ENCODE peak calls at places on chromosomes 13 and 19, in six cellular contexts. Q is K562, E is H1, L is GM12878, K is NT2/D1, V is HCT116. S is an unnamed sample.

GRCh38 chr13:71605744-71606143 is 261.3 kb downstream of the DACH1 start:
- DNase-seq in Q (no peak), E (no peak), L (no peak), K (no peak), V (no peak), S (no peak)

GRCh38 chr13:109684084-109684835 is 102.1 kb downstream of the IRS2 start:
- DNase-seq in Q (no peak), E (no peak), L (no peak), K (no peak), V (no peak), S (no peak)

GRCh38 chr13:46516624-46517318 is 36.2 kb upstream of the LRCH1 start:
- DNase-seq in Q (no peak), E (no peak), L (no peak), K (no peak), V (no peak), S (no peak)

GRCh38 chr13:107886118-107886517 is 329.2 kb downstream of the LIG4 start:
- DNase-seq in Q (no peak), E (no peak), L (no peak), K (no peak), V (no peak), S (no peak)

GRCh38 chr13:81686877-81687276 is 1346.0 kb upstream of the SPRY2 start:
- DNase-seq in Q (no peak), E (no peak), L (no peak), K (no peak), V (no peak), S (no peak)

GRCh38 chr13:50843256-50844043 is at the start of gene DLEU7:
- DNase-seq in Q (no peak), E (no peak), L (no peak), K (no peak), V (no peak), S (no peak)

GRCh38 chr13:61406275-61406674 is 9.4 kb downstream of the PCDH20 start:
- DNase-seq in Q (no peak), E (no peak), L (no peak), K (no peak), V (no peak), S (no peak)

GRCh38 chr13:97716746-97717145 is 236.7 kb upstream of the IPO5 start:
- DNase-seq in Q (no peak), E (no peak), L (no peak), K (no peak), V (no peak), S (no peak)

GRCh38 chr19:34504809-34505291 is 23.3 kb downstream of the WTIP start:
- DNase-seq in Q (no peak), E (no peak), L (no peak), K (no peak), V (no peak), S (no peak)

GRCh38 chr13:44932850-44933251 is 56.4 kb downstream of the NUFIP1 start:
- DNase-seq in Q (no peak), E (no peak), L (no peak), K (no peak), V (no peak), S (no peak)

GRCh38 chr13:35771898-35772297 is 295.4 kb upstream of the MAB21L1 start:
- DNase-seq in Q (no peak), E (peak; percentile 3), L (no peak), K (no peak), V (no peak), S (no peak)

GRCh38 chr19:34961775-34962174 is 2.3 kb downstream of the ZNF792 start:
- DNase-seq in Q (no peak), E (no peak), L (no peak), K (no peak), V (no peak), S (no peak)

DNA sequence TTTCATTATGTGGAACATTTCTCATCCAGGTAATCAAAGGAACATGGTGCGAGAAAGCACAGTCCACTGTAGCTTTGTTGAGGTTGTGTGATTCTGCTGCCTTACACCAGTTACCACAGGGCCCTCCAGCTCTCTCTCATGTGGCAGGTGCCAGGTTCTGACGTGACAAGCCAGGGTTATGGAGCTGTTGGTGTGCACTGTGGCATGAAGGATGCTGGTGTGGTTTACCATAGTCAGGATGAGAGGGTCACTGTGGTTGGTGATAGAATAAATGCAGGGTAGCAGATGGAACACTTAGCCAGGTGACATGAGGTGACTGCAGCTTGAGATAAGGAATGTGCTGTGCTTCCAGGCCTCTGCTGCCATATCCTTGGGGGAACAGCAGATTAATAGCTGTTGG is 7.4 kb downstream of the ZNF223 start:
- DNase-seq in Q (no peak), E (no peak), L (no peak), K (no peak), V (no peak), S (no peak)
- TF ChIP-seq ZNF274 in Q (no peak), E (no peak), L (no peak), K (no peak), V (no peak), S (no peak)

DNA sequence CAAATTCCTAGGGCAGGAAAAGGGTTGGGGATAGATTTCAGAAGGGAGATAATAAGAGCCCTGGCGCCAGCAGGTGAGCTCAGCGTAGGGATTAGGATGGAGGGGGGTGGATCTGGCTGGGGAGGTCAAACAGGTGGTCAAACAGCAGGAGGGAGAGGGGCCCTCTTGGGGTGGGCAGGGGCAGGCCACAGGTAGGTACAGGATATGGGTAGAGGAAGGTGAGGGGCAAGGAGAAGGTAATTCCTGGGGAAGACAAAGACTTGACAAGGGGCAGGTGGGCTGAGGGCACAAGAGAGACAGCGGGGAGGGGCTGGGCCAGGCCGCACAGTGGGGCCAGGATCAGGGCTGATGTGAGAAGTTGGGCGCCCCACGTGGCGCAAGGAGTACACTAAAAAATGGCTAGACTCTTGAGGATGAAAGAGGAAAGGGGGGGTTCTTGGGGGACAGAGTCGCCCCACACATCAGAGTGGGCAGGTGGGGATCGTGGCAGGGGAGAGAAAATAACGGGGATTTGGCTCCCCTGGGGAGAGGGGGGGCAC is 713 bp downstream of the KRI1 start:
- DNase-seq in Q (peak; percentile 84), E (no peak), L (no peak), K (no peak), V (no peak), S (no peak)
- TF ChIP-seq ZNF274 in Q (no peak), E (no peak), L (no peak), K (no peak), V (no peak), S (no peak)

DNA sequence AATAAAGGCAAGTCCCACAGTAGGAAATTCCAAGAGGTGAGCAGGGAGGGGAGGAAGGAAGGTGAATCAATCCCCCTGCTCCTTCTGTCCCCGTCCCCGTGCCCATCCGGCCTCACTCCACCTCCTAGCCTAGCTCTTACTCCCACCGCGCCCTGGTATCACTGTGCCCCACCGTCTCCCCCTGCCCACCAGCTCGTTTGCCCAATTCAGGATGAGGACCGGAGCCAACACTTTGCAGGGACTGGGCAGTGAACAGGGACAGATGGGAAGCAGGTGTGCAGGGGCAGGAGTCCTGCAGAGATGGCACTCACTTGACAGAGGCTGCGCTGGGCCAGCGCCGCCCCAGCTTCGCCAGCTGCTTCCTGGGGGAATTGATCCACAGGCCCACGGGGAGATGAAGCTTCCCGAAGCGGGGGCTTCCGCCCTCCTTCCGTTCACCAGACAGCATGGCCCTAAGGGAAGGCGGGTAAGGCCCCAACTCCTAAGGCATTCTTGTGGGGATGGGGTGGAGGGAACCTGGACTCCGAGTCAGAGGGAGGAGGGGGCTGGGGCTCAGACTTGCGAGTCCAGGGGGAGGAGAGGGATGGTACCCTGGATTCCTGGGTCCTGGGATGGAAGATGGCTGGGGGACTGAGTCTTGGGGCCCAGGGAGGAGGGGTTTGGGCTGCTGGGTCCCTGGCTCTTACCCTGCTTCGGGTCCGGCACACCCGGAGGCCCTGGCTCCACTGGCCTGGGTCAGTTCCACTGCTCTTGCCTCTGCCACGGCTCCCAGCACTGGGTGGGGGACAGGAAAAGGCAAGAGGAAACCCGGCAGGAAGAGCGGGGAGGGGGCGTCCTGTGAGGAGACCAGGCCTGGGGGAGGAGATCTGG is at the start of gene RASIP1:
- DNase-seq in Q (no peak), E (no peak), L (no peak), K (no peak), V (no peak), S (no peak)
- TF ChIP-seq ZNF274 in Q (no peak), E (no peak), L (no peak), K (no peak), V (no peak), S (no peak)

GRCh38 chr13:103694033-103694432 is 627.8 kb upstream of the SLC10A2 start:
- DNase-seq in Q (no peak), E (peak; percentile 2), L (no peak), K (peak; percentile 2), V (no peak), S (no peak)
- TF ChIP-seq ZNF274 in Q (no peak), E (no peak), L (no peak), K (no peak), V (no peak), S (no peak)

GRCh38 chr13:93227280-93227905 is 786 bp downstream of the GPC6 start:
- DNase-seq in Q (no peak), E (no peak), L (no peak), K (no peak), V (no peak), S (peak; percentile 28)

GRCh38 chr13:93226623-93227279 is at the start of gene GPC6:
- DNase-seq in Q (peak; percentile 66), E (no peak), L (no peak), K (peak; percentile 75), V (no peak), S (peak; percentile 79)

GRCh38 chr13:93230466-93230865 is 3.9 kb downstream of the GPC6 start:
- DNase-seq in Q (no peak), E (no peak), L (no peak), K (no peak), V (no peak), S (peak; percentile 55)

GRCh38 chr13:93226065-93226622 is 463 bp upstream of the GPC6 start:
- DNase-seq in Q (no peak), E (no peak), L (no peak), K (no peak), V (no peak), S (peak; percentile 52)

GRCh38 chr13:93227906-93228801 is 1.5 kb downstream of the GPC6 start:
- DNase-seq in Q (peak; percentile 82), E (no peak), L (no peak), K (peak; percentile 77), V (no peak), S (peak; percentile 80)
- TF ChIP-seq ZNF274 in Q (no peak), E (no peak), L (no peak), K (no peak), V (no peak), S (no peak)

GRCh38 chr13:67742478-67742877 is 512.3 kb upstream of the PCDH9 start:
- DNase-seq in Q (no peak), E (no peak), L (no peak), K (no peak), V (no peak), S (no peak)

GRCh38 chr13:67735651-67736050 is 505.5 kb upstream of the PCDH9 start:
- DNase-seq in Q (no peak), E (no peak), L (no peak), K (no peak), V (no peak), S (no peak)

GRCh38 chr13:67740871-67741475 is 510.8 kb upstream of the PCDH9 start:
- DNase-seq in Q (no peak), E (no peak), L (no peak), K (no peak), V (no peak), S (no peak)

GRCh38 chr13:67736646-67737420 is 506.7 kb upstream of the PCDH9 start:
- DNase-seq in Q (peak; percentile 2), E (peak; percentile 67), L (no peak), K (peak; percentile 66), V (no peak), S (peak; percentile 5)
- TF ChIP-seq ZNF274 in Q (no peak), E (no peak), L (no peak), K (no peak), V (no peak), S (no peak)

GRCh38 chr13:95275322-95276118 is 25.7 kb downstream of the ABCC4 start:
- DNase-seq in Q (no peak), E (no peak), L (no peak), K (no peak), V (no peak), S (peak; percentile 73)
- TF ChIP-seq ZNF274 in Q (no peak), E (no peak), L (no peak), K (no peak), V (no peak), S (no peak)

S was measured in HepG2.